ENCODE peak calls at places on chromosomes 3 and 15, in ten cellular contexts. V is Calu3, W is mucosa of descending colon, F is neural progenitor cell, K is sigmoid colon, I is mammary epithelial cell, A is neural crest cell, X is B cell, Z is endothelial cell of umbilical vein, G is ovary. O is an unnamed sample.

GRCh38 chr3:52028572-52028971 is 27.8 kb downstream of the DUSP7 start:
- DNase-seq in V (no peak), W (no peak), F (no peak), K (no peak), I (peak), A (no peak), X (no peak), Z (no peak), G (no peak), O (no peak)

GRCh38 chr15:62165029-62165792 is at the start of gene C2CD4B:
- DNase-seq in V (peak), W (peak), F (peak), K (no peak), I (peak), A (peak), X (no peak), Z (peak), G (peak), O (peak)

GRCh38 chr3:13123266-13123665 is 50.0 kb upstream of the IQSEC1 start:
- DNase-seq in V (no peak), W (no peak), F (no peak), K (peak), I (no peak), A (no peak), X (no peak), Z (no peak), G (no peak), O (no peak)

GRCh38 chr3:72375237-72376154 is 472.7 kb downstream of the SHQ1 start:
- DNase-seq in V (no peak), W (no peak), F (no peak), K (no peak), I (no peak), A (no peak), X (no peak), Z (no peak), G (no peak), O (no peak)

GRCh38 chr3:38039899-38040261 is 872 bp downstream of the DLEC1 start:
- DNase-seq in V (peak), W (peak), F (peak), K (peak), I (no peak), A (no peak), X (peak), Z (no peak), G (peak), O (no peak)

GRCh38 chr3:30078736-30079135 is 527.7 kb upstream of the TGFBR2 start:
- DNase-seq in V (peak), W (no peak), F (no peak), K (no peak), I (peak), A (no peak), X (no peak), Z (no peak), G (no peak), O (no peak)

GRCh38 chr3:14145236-14145635 is 20.4 kb downstream of the TMEM43 start:
- DNase-seq in V (no peak), W (no peak), F (no peak), K (no peak), I (no peak), A (no peak), X (no peak), Z (peak), G (no peak), O (no peak)

GRCh38 chr3:132486086-132486485 is 68.8 kb downstream of the DNAJC13 start:
- DNase-seq in V (no peak), W (no peak), F (no peak), K (no peak), I (no peak), A (no peak), X (no peak), Z (no peak), G (no peak), O (no peak)

GRCh38 chr3:23602895-23603443 is 202.8 kb upstream of the UBE2E1 start:
- DNase-seq in V (no peak), W (no peak), F (peak), K (no peak), I (no peak), A (no peak), X (no peak), Z (no peak), G (no peak), O (no peak)

GRCh38 chr3:127985655-127986225 is 66.5 kb upstream of the SEC61A1 start:
- DNase-seq in V (no peak), W (no peak), F (no peak), K (no peak), I (no peak), A (no peak), X (no peak), Z (no peak), G (no peak), O (no peak)

GRCh38 chr3:139225551-139225950 is 118.3 kb upstream of the MRPS22 start:
- DNase-seq in V (no peak), W (no peak), F (no peak), K (no peak), I (peak), A (no peak), X (no peak), Z (no peak), G (no peak), O (no peak)

DNA sequence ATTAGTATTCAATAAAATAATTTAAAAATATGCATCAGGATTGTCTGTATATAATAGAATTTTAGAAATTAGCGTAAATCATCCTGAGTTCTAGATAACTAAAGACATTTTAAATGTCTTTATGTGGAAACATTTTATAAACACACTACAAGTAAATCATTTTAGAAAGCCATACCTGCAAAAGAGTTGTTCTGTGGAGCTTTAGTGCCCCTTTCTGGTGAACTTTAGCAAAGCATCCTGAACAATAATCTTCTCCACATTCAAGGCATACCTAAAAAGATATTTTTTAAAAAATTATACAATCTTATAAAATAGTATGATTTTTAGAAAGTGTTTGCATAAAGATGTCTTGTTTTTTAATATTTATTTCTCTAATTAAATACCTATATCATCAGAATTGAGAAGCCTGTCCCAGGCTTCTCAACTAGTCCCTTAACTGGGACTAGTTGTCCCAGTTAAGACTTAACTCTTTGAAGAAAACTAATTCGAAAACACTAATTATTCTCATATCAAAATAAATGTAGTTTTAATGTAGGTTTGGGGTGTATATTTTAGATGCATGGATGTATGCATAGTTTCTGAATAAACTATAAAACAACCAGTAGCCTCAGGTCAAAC is 29.7 kb downstream of the ZBBX start:
- DNase-seq in V (peak), W (no peak), F (peak), K (no peak), I (peak), A (peak), X (no peak), Z (peak), G (no peak), O (no peak)
- TF ChIP-seq CTCF in V (peak), W (no peak), F (peak), K (peak), I (peak), A (peak), X (no peak), Z (no peak), G (no peak), O (peak)

DNA sequence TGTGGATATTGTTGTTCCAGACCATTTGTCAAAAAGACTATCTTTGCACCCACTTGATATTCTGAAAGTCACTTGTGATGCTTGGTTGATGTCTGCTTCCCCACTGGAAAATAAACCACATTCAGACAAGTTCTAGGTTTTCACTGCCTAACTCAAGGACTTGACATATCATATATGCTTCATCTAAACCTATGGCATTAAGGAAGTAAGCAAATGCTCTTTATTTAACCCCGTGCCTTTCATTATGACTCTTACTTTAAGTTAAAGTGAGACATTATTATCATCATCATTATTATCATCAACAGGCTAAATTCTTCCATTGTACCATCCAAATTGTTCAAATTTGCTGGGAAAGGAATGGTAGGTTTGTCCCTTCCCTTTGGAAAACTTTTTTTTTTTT is 30.8 kb upstream of the C3orf80 start:
- DNase-seq in V (no peak), W (no peak), F (no peak), K (no peak), I (no peak), A (no peak), X (no peak), Z (no peak), G (no peak), O (no peak)
- TF ChIP-seq CTCF in V (no peak), W (no peak), F (no peak), K (no peak), I (no peak), A (no peak), X (no peak), Z (no peak), G (no peak), O (no peak)

GRCh38 chr3:39383913-39384664 is 919 bp downstream of the SLC25A38 start:
- DNase-seq in V (peak), W (peak), F (peak), K (peak), I (peak), A (peak), X (peak), Z (peak), G (peak), O (peak)
- TF ChIP-seq CTCF in V (no peak), W (no peak), F (peak), K (no peak), I (no peak), A (no peak), X (no peak), Z (no peak), G (no peak), O (no peak)

DNA sequence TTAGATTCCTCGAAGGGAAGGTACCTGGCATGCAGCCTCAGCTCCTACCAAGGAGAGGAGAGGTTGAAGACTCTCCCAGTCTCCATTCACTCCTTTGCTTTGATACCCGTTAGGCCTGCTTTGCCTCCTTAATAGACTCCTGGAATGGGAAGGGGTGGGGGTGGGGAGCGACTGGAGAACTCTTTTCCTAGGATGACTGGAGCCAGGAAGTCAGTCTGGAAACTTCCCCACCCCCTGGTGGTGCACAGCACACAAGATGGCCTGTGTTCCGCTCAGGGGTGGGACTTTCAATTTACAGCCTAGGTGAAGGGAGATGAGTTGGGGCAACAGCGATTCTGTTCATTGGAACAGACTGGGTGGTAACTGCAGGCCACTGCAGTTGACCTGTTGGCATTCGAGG is 21.4 kb upstream of the CELF6 start:
- DNase-seq in V (peak), W (no peak), F (peak), K (no peak), I (no peak), A (peak), X (no peak), Z (no peak), G (no peak), O (peak)
- TF ChIP-seq CTCF in V (peak), W (no peak), F (peak), K (no peak), I (no peak), A (peak), X (no peak), Z (no peak), G (no peak), O (peak)

DNA sequence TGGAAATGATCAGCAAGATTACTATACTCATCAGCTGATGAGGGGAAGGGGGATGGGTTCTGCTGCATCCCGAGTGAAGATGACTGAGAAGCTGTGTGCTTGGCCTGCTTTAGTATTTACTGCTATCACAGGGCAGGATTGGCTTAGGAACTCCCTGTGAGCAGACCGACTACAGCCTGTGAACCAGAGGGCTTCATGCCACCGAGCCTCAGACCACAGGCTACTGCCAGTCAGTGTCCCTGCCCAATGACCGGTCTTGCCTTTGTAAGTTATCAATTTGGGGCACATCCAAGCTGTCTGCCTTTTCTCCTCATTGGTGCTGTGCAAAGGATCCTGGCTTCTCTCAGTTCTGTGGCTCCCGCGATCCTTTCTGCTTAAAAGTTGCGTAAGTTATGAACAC is 71.5 kb downstream of the PDCD6IP start:
- DNase-seq in V (no peak), W (no peak), F (no peak), K (no peak), I (no peak), A (no peak), X (no peak), Z (no peak), G (no peak), O (no peak)
- TF ChIP-seq CTCF in V (no peak), W (no peak), F (no peak), K (no peak), I (no peak), A (no peak), X (no peak), Z (no peak), G (no peak), O (no peak)

DNA sequence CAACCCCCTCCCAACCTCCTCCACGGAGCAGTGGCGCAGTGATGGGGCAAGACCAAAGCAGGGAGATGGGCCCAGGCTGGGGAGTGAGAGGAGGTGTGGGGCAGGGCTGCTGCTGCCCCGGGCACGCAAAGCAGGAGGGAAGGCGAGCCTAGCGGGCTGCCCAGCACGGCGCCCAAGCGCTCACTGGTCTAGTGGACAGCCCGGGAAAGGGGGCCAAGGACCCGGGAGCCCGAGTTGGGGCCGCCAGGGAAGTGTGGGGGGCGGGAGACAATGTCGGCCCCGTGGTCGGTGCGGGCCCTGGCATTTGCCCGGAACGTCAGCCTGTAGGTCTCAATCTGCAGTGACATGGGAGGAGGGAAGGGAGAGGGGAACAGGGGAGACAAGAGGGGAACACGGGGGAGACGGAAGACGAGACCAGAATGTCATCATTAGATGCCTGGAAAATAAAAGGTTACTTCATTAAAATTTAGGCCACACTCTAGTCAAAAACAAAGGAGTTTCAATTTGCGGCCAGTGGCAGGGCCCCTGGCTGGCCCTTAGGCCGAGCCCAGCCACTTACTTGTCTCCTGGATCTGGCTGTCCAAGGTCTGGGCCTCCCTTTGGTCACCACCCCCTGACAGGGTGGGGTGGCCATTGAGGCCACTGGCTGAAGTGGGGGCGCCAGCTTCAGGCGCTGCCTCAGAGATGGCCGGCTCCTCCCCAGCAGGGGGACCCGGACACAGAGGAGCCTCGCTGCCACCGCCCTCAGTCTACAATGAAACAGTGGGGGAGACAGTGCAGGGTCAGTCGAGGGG is 49.9 kb downstream of the DHX30 start:
- DNase-seq in V (no peak), W (no peak), F (peak), K (no peak), I (no peak), A (no peak), X (no peak), Z (no peak), G (no peak), O (no peak)
- TF ChIP-seq CTCF in V (no peak), W (no peak), F (peak), K (no peak), I (no peak), A (no peak), X (no peak), Z (no peak), G (no peak), O (no peak)

DNA sequence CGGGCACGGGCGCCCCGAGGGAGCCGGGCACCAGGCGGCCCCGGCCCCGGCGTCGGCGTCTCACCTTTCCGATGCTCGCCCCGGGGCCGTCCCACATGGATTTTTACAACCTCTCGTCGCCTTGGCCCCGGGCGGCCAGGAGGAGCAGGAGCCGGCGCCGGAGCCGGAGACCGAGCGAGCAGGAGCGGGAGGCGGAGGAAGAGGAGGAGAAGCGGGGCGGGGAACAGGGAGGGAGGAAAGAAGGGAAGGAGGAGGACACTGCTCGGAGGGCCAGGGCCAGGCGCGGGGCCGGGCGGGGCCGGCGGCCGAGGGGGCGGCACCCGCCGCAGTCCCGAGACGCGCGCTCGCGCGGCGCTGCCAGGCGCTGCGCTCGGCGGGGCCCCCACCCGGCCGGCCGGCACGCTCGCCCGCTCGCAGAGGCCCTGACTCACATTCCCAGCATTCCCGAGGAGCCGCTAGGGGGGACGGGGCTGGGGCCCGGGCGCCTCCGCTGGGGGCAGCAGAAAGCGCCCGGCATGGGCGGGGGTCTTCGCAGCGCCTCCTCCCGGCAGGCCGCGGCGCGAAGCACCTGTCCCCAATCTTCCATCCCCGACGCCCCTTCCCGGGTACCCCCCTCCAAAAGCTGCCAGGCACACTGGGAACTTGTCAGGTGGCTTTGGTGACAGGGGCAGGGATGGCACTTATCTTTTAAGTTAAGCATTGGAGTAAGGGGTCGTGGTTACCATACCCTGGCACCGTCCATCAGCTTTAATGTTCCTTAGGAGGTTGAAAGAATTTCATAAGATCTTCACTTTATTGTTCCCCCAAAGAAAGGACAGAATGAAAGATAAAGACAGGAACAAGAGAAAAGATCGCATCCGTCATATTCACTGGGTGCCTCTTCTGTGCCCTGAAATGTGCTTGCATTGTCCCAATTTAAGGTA is at the start of gene ERC2:
- DNase-seq in V (peak), W (peak), F (peak), K (no peak), I (peak), A (peak), X (peak), Z (peak), G (peak), O (peak)
- TF ChIP-seq CTCF in V (peak), W (no peak), F (peak), K (no peak), I (no peak), A (peak), X (no peak), Z (peak), G (peak), O (peak)

O was measured in glutamatergic neuron.